ENCODE peak calls at places on chromosomes 16 and 17, in six cellular contexts. A is CD8-positive, alpha-beta T cell; K is posterior vena cava; I is stimulated activated CD8-positive, alpha-beta memory T cell treated with anti-CD3 and anti-CD28 coated beads, Interleukin-15, amount 100 ng/mL, for 1 hour; C is activated CD8-positive, alpha-beta T cell treated with anti-CD3 and anti-CD28 coated beads for 36 hours; B is ACHN. L is an unnamed sample.

GRCh38 chr17:10384175-10384574 is 11.4 kb upstream of the MYH13 start:
- DNase-seq in A (no peak), I (no peak), C (no peak), B (no peak), K (no peak), L (peak; percentile 69)

GRCh38 chr16:67016143-67016542 is 12.8 kb upstream of the CBFB start:
- DNase-seq in C (peak; percentile 1), I (no peak), A (no peak), K (peak; percentile 34), B (no peak), L (no peak)

GRCh38 chr16:65698943-65699342 is 577.1 kb upstream of the CDH11 start:
- DNase-seq in K (no peak), C (no peak), I (no peak), A (no peak), B (no peak), L (peak; percentile 8)

GRCh38 chr17:32783602-32784001 is 93.3 kb downstream of the MYO1D start:
- DNase-seq in B (peak; percentile 79), C (no peak), I (no peak), A (no peak), K (no peak), L (peak; percentile 65)

GRCh38 chr17:83156408-83156807 is 77.0 kb downstream of the METRNL start:
- DNase-seq in K (no peak), A (no peak), C (no peak), B (no peak), I (no peak), L (no peak)

GRCh38 chr16:1662543-1662942 is 15.5 kb upstream of the JPT2 start:
- DNase-seq in C (no peak), B (no peak), A (no peak), K (no peak), I (no peak), L (no peak)

GRCh38 chr17:64162575-64162974 is 32.6 kb upstream of the ERN1 start:
- DNase-seq in B (no peak), C (no peak), A (no peak), I (no peak), K (no peak), L (no peak)

GRCh38 chr17:4788807-4789700 is at the start of gene GLTPD2:
- DNase-seq in A (no peak), C (no peak), K (peak; percentile 83), B (no peak), I (no peak), L (peak; percentile 61)

GRCh38 chr16:31451201-31451600 is 8.1 kb upstream of the ARMC5 start:
- DNase-seq in B (no peak), C (no peak), I (no peak), K (no peak), A (no peak), L (no peak)

GRCh38 chr16:1708768-1709180 is 2.8 kb downstream of the MAPK8IP3 start:
- DNase-seq in B (no peak), C (peak; percentile 62), A (no peak), K (no peak), I (no peak), L (no peak)

GRCh38 chr16:88769617-88770458 is 15.2 kb downstream of the PIEZO1 start:
- DNase-seq in B (peak; percentile 43), C (peak; percentile 64), A (no peak), K (no peak), I (no peak), L (peak; percentile 93)

GRCh38 chr16:20301840-20302239 is 25.5 kb downstream of the GP2 start:
- DNase-seq in B (no peak), A (no peak), I (no peak), K (no peak), C (no peak), L (peak; percentile 40)

GRCh38 chr17:17387017-17387416 is 83.8 kb downstream of the NT5M start:
- DNase-seq in C (no peak), B (no peak), A (no peak), K (no peak), I (no peak), L (no peak)

GRCh38 chr17:19387921-19388521 is 1.0 kb upstream of the MFAP4 start:
- DNase-seq in C (no peak), K (peak; percentile 80), I (no peak), B (no peak), A (no peak), L (peak; percentile 89)

GRCh38 chr17:73340093-73340596 is 28.3 kb upstream of the CDC42EP4 start:
- DNase-seq in C (peak; percentile 10), B (peak; percentile 92), K (peak; percentile 86), I (no peak), A (no peak), L (no peak)

GRCh38 chr17:3894927-3895343 is 2.1 kb upstream of the CAMKK1 start:
- DNase-seq in A (no peak), B (no peak), I (no peak), C (no peak), K (no peak), L (no peak)

GRCh38 chr17:49748791-49749190 is 15.1 kb downstream of the FAM117A start:
- DNase-seq in I (no peak), C (peak; percentile 89), A (peak; percentile 66), K (no peak), B (peak; percentile 49), L (no peak)

GRCh38 chr17:40551091-40551873 is 14.0 kb downstream of the CCR7 start:
- DNase-seq in C (peak; percentile 39), K (peak; percentile 96), I (no peak), B (no peak), A (peak; percentile 55), L (no peak)

GRCh38 chr17:78444392-78444791 is 65.9 kb downstream of the PGS1 start:
- DNase-seq in K (no peak), B (no peak), C (no peak), I (no peak), A (no peak), L (no peak)

GRCh38 chr16:17062676-17063075 is 408.1 kb downstream of the XYLT1 start:
- DNase-seq in B (no peak), I (no peak), C (no peak), A (no peak), K (no peak), L (no peak)

GRCh38 chr16:17607075-17607509 is 136.3 kb upstream of the XYLT1 start:
- DNase-seq in B (no peak), K (no peak), C (peak; percentile 30), I (no peak), A (peak; percentile 49), L (no peak)

GRCh38 chr16:4369006-4369766 is 2.5 kb upstream of the VASN start:
- DNase-seq in I (no peak), A (no peak), K (no peak), C (no peak), B (peak; percentile 78), L (no peak)

GRCh38 chr16:83549836-83550569 is 257.8 kb upstream of the HSBP1 start:
- DNase-seq in K (no peak), A (no peak), B (no peak), I (no peak), C (no peak), L (peak; percentile 30)

GRCh38 chr17:38868095-38868967 is 1.5 kb upstream of the LASP1 start:
- DNase-seq in C (peak; percentile 66), B (peak; percentile 60), A (no peak), K (peak; percentile 93), I (no peak), L (peak; percentile 77)

GRCh38 chr16:64240586-64240985 is 881.3 kb downstream of the CDH11 start:
- DNase-seq in I (no peak), K (no peak), C (no peak), A (no peak), B (peak; percentile 23), L (no peak)

GRCh38 chr16:27701381-27701780 is 151.4 kb downstream of the KATNIP start:
- DNase-seq in C (no peak), A (no peak), K (peak; percentile 25), I (no peak), B (no peak), L (no peak)

GRCh38 chr17:50660042-50660886 is 25.6 kb downstream of the ABCC3 start:
- DNase-seq in I (no peak), K (no peak), B (no peak), A (no peak), C (no peak), L (no peak)

GRCh38 chr17:79960788-79961522 is 74.7 kb downstream of the TBC1D16 start:
- DNase-seq in K (no peak), B (no peak), C (no peak), I (no peak), A (no peak), L (no peak)

GRCh38 chr17:27446569-27447301 is 9.5 kb upstream of the KSR1 start:
- DNase-seq in I (no peak), C (no peak), B (no peak), K (peak; percentile 75), A (no peak), L (peak; percentile 21)

GRCh38 chr17:75595284-75595918 is 7.8 kb downstream of the MYO15B start:
- DNase-seq in C (no peak), B (no peak), I (no peak), K (no peak), A (no peak), L (no peak)

GRCh38 chr16:85829751-85830445 is 30.4 kb downstream of the COX4I1 start:
- DNase-seq in C (no peak), K (peak; percentile 85), B (no peak), I (no peak), A (no peak), L (no peak)

GRCh38 chr17:78529871-78530670 is 47.1 kb downstream of the DNAH17 start:
- DNase-seq in C (no peak), A (no peak), B (no peak), K (peak; percentile 74), I (no peak), L (no peak)

GRCh38 chr16:27102701-27103575 is 36.2 kb downstream of the C16orf82 start:
- DNase-seq in K (no peak), C (no peak), B (no peak), A (no peak), I (no peak), L (peak; percentile 28)

GRCh38 chr17:28963212-28963611 is 11.9 kb upstream of the PHF12 start:
- DNase-seq in A (no peak), B (no peak), I (no peak), K (peak; percentile 4), C (no peak), L (no peak)

GRCh38 chr16:64440421-64440831 is 681.4 kb downstream of the CDH11 start:
- DNase-seq in I (no peak), A (no peak), C (no peak), K (peak; percentile 81), B (peak; percentile 97), L (no peak)

GRCh38 chr17:72463287-72464102 is 342.7 kb downstream of the SOX9 start:
- DNase-seq in A (no peak), C (no peak), K (peak; percentile 7), I (no peak), B (no peak), L (no peak)

GRCh38 chr17:63433746-63434591 is 12.1 kb downstream of the CYB561 start:
- DNase-seq in C (peak; percentile 48), K (peak; percentile 96), I (no peak), B (peak; percentile 23), A (no peak), L (no peak)

GRCh38 chr16:3725291-3725690 is 8.0 kb upstream of the TRAP1 start:
- DNase-seq in I (no peak), A (no peak), B (no peak), K (no peak), C (no peak), L (no peak)